ENCODE peak calls at places on chromosomes 7 and 10, in four cellular contexts. Y is brain microvascular endothelial cell, F is PC-3, Q is fibroblast of lung. Z is an unnamed sample.

GRCh38 chr10:98323221-98324164 is 55.5 kb upstream of the LOXL4 start:
- DNase-seq in Y (peak), F (peak), Q (peak), Z (peak)

GRCh38 chr7:1549357-1550004 is 6.5 kb downstream of the TMEM184A start:
- DNase-seq in Y (no peak), F (no peak), Q (no peak), Z (no peak)

GRCh38 chr7:66697451-66698438 is 42.8 kb upstream of the RABGEF1 start:
- DNase-seq in Y (peak), F (peak), Q (peak), Z (peak)

GRCh38 chr10:12844796-12845524 is 156.6 kb downstream of the CCDC3 start:
- DNase-seq in Y (peak), F (peak), Q (peak), Z (peak)

GRCh38 chr7:157970744-157971143 is 616.9 kb downstream of the PTPRN2 start:
- DNase-seq in Y (no peak), F (no peak), Q (no peak), Z (no peak)

GRCh38 chr10:95445837-95446347 is 115.3 kb downstream of the SORBS1 start:
- DNase-seq in Y (peak), F (peak), Q (peak), Z (peak)

GRCh38 chr7:39709768-39710291 is 86.5 kb downstream of the RALA start:
- DNase-seq in Y (peak), F (no peak), Q (peak), Z (no peak)

GRCh38 chr10:94076325-94076841 is 82.7 kb downstream of the PLCE1 start:
- DNase-seq in Y (peak), F (peak), Q (peak), Z (no peak)

GRCh38 chr7:90777075-90777864 is 181.1 kb downstream of the CDK14 start:
- DNase-seq in Y (no peak), F (no peak), Q (no peak), Z (no peak)

GRCh38 chr10:1398626-1399410 is 338.5 kb downstream of the ADARB2 start:
- DNase-seq in Y (no peak), F (no peak), Q (no peak), Z (no peak)

GRCh38 chr10:119726291-119727261 is 726 bp downstream of the INPP5F start:
- DNase-seq in Y (no peak), F (no peak), Q (no peak), Z (no peak)

DNA sequence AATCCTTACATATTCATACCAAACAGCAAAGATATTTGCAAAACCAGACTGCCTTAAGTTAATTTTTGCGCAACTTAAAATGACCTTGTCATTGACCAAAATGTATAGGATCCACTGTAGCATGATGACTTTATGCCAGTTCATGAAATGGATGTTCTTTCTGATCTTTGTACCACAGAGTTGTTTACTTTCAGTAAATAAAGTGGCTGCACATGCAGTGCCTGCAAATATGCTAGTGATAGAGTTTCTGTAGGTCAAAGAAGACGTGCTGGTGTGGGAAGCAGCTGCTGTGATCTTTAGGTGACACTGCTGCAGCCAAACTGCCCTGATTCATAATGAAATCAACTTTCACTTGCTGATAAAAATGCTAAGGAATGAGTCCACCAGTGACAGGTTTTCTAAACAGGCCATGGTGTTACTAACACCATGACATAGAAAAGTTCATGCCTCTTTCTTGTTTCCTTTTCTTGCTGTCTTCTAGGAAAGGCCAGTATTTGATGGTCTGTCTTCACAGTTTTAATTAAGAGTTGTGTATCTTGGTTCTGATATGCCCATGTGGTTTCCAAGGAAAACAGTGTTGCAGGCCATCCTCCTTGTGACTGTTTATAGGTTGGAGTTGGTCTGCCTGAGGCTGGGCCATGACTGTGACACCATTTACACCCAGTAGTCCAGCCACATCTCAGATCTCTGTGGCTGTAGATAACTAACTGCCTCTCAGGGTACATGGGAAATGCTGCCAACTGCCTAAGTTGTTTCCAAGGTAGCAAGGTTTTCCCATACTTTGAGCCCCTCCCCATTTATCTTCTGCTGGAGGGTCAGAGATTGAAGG is 62.5 kb downstream of the INSYN2A start:
- DNase-seq in Y (peak), F (no peak), Q (peak), Z (no peak)
- H3K4me3 ChIP-seq in Y (no peak), F (no peak), Q (no peak), Z (no peak)

DNA sequence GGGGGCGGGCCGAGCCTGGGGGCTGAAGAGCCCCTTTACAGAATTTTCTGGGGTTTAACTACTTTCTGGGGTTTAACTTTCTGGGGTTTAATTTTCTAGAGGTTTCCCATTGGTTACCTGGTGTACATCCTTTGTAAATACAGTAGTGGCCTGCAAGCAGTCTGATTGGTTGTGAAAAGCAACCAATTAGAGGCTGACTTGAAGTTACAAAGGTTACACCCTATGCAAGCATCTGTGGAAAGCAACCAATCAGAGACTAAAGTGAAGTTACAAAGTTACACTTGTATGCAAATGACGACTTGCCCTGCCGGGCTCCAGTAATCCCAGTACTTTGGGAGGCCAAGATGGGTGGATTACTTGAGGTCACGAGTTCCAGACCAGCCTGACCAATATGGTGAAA is 27.4 kb downstream of the GTF2I start:
- DNase-seq in Y (no peak), F (no peak), Q (no peak), Z (no peak)
- TF ChIP-seq CTCF in Y (no peak), F (no peak), Q (no peak), Z (no peak)

DNA sequence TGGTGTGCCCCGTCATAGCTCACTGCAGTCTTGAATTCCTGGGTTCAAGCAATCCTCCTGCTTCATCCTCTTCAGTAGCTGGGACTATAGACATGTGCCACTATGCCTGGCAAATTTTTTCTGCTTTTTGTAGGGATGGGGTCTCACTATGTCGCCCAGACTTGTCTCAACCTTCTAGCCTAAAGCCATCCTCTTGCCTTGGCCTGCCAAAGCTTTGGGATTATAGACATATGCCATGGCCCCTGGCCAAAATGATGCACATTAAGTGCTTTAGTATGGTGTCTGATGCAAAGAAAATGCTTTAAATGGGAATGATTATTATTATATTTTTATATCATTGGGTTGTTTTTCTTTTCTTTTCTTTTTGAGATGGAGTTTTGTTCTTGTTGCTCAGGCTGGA is 33.2 kb upstream of the VCL start:
- DNase-seq in Y (no peak), F (no peak), Q (no peak), Z (no peak)
- H3K4me3 ChIP-seq in Y (no peak), F (no peak), Q (no peak), Z (no peak)

DNA sequence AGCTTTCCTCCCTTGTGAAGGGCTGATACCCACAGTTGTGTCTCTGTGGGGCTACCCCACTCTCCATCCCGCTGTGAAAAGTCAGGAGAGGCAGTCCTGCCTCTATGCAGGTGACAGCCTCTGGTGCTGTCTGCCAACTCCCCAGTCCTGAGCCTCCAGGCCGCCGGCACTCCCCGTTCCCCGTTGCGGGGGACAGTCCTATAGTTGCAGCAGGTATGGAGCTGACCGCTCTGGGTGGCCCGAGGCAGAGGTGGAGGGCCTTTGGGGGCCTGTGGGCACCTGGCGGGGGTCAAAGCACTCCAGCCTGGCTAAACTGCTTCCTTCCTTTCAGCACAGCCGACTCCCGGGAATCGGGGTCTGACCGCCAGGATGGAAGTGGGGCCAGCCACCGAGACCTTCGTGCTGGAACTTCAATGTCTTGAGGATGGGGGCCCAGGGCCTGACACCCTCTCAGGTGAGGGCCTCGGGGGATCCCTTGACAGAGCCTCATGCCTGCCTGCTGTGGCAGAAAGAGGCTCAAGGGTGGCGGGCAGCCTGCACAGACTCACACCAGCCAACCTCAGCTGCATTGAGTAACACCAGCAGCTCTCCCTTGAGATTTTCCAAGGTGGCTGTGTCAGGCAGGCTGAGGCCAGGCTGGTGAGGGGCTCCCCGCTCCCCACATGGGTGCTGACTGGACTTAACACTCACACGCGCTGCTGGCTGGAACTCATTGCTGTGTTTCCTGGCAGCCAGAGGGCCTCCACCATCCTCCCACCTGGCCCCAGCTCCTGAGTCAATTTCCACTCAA is 1.6 kb downstream of the ZNF853 start:
- DNase-seq in Y (no peak), F (no peak), Q (no peak), Z (no peak)
- TF ChIP-seq CTCF in Y (no peak), F (no peak), Q (no peak), Z (no peak)

Z was measured in bronchial epithelial cell.